ENCODE peak calls at places on chromosome 18, in six cellular contexts. One of them, this sample, is unnamed.

GRCh38 chr18:22604390-22604985 is 186.8 kb upstream of the CTAGE1 start:
- DNase-seq in T-helper 2 cell: no peak
- DNase-seq in CD8-positive, alpha-beta memory T cell: no peak
- DNase-seq in activated CD4-positive, alpha-beta T cell treated with anti-CD3 and anti-CD28 coated beads for 24 hours: no peak
- DNase-seq in NCI-H2081: no peak
- DNase-seq in naive thymus-derived CD8-positive, alpha-beta T cell: no peak
- DNase-seq in this sample: no peak

GRCh38 chr18:56269958-56270357 is 368.4 kb downstream of the TXNL1 start:
- DNase-seq in T-helper 2 cell: no peak
- DNase-seq in CD8-positive, alpha-beta memory T cell: no peak
- DNase-seq in activated CD4-positive, alpha-beta T cell treated with anti-CD3 and anti-CD28 coated beads for 24 hours: no peak
- DNase-seq in NCI-H2081: no peak
- DNase-seq in naive thymus-derived CD8-positive, alpha-beta T cell: no peak
- DNase-seq in this sample: no peak

GRCh38 chr18:48371854-48372598 is 37.2 kb downstream of the ZBTB7C start:
- DNase-seq in T-helper 2 cell: no peak
- DNase-seq in CD8-positive, alpha-beta memory T cell: no peak
- DNase-seq in activated CD4-positive, alpha-beta T cell treated with anti-CD3 and anti-CD28 coated beads for 24 hours: no peak
- DNase-seq in NCI-H2081: no peak
- DNase-seq in naive thymus-derived CD8-positive, alpha-beta T cell: no peak
- DNase-seq in this sample: no peak

GRCh38 chr18:10681581-10682367 is 155.9 kb downstream of the NAPG start:
- DNase-seq in T-helper 2 cell: no peak
- DNase-seq in CD8-positive, alpha-beta memory T cell: no peak
- DNase-seq in activated CD4-positive, alpha-beta T cell treated with anti-CD3 and anti-CD28 coated beads for 24 hours: no peak
- DNase-seq in NCI-H2081: no peak
- DNase-seq in naive thymus-derived CD8-positive, alpha-beta T cell: no peak
- DNase-seq in this sample: peak; percentile 21

GRCh38 chr18:47871288-47871687 is 59.2 kb downstream of the SMAD2 start:
- DNase-seq in T-helper 2 cell: no peak
- DNase-seq in CD8-positive, alpha-beta memory T cell: no peak
- DNase-seq in activated CD4-positive, alpha-beta T cell treated with anti-CD3 and anti-CD28 coated beads for 24 hours: no peak
- DNase-seq in NCI-H2081: no peak
- DNase-seq in naive thymus-derived CD8-positive, alpha-beta T cell: no peak
- DNase-seq in this sample: no peak

GRCh38 chr18:30094556-30094955 is 948.0 kb downstream of the DSC3 start:
- DNase-seq in T-helper 2 cell: no peak
- DNase-seq in CD8-positive, alpha-beta memory T cell: no peak
- DNase-seq in activated CD4-positive, alpha-beta T cell treated with anti-CD3 and anti-CD28 coated beads for 24 hours: no peak
- DNase-seq in NCI-H2081: no peak
- DNase-seq in naive thymus-derived CD8-positive, alpha-beta T cell: no peak
- DNase-seq in this sample: no peak

GRCh38 chr18:58792086-58792485 is 72.6 kb upstream of the ZNF532 start:
- DNase-seq in T-helper 2 cell: no peak
- DNase-seq in CD8-positive, alpha-beta memory T cell: no peak
- DNase-seq in activated CD4-positive, alpha-beta T cell treated with anti-CD3 and anti-CD28 coated beads for 24 hours: no peak
- DNase-seq in NCI-H2081: no peak
- DNase-seq in naive thymus-derived CD8-positive, alpha-beta T cell: no peak
- DNase-seq in this sample: no peak

GRCh38 chr18:9058426-9058825 is 44.1 kb upstream of the NDUFV2 start:
- DNase-seq in T-helper 2 cell: no peak
- DNase-seq in CD8-positive, alpha-beta memory T cell: no peak
- DNase-seq in activated CD4-positive, alpha-beta T cell treated with anti-CD3 and anti-CD28 coated beads for 24 hours: no peak
- DNase-seq in NCI-H2081: no peak
- DNase-seq in naive thymus-derived CD8-positive, alpha-beta T cell: no peak
- DNase-seq in this sample: peak; percentile 35

GRCh38 chr18:59659486-59660187 is 37.6 kb downstream of the CCBE1 start:
- DNase-seq in T-helper 2 cell: no peak
- DNase-seq in CD8-positive, alpha-beta memory T cell: no peak
- DNase-seq in activated CD4-positive, alpha-beta T cell treated with anti-CD3 and anti-CD28 coated beads for 24 hours: no peak
- DNase-seq in NCI-H2081: no peak
- DNase-seq in naive thymus-derived CD8-positive, alpha-beta T cell: no peak
- DNase-seq in this sample: no peak

GRCh38 chr18:10726198-10727068 is 200.6 kb downstream of the NAPG start:
- DNase-seq in T-helper 2 cell: no peak
- DNase-seq in CD8-positive, alpha-beta memory T cell: no peak
- DNase-seq in activated CD4-positive, alpha-beta T cell treated with anti-CD3 and anti-CD28 coated beads for 24 hours: no peak
- DNase-seq in NCI-H2081: peak; percentile 92
- DNase-seq in naive thymus-derived CD8-positive, alpha-beta T cell: no peak
- DNase-seq in this sample: no peak

GRCh38 chr18:23671564-23671963 is 8.9 kb upstream of the ANKRD29 start:
- DNase-seq in T-helper 2 cell: no peak
- DNase-seq in CD8-positive, alpha-beta memory T cell: no peak
- DNase-seq in activated CD4-positive, alpha-beta T cell treated with anti-CD3 and anti-CD28 coated beads for 24 hours: no peak
- DNase-seq in NCI-H2081: no peak
- DNase-seq in naive thymus-derived CD8-positive, alpha-beta T cell: no peak
- DNase-seq in this sample: no peak

GRCh38 chr18:59873616-59874015 is 26.2 kb upstream of the PMAIP1 start:
- DNase-seq in T-helper 2 cell: no peak
- DNase-seq in CD8-positive, alpha-beta memory T cell: no peak
- DNase-seq in activated CD4-positive, alpha-beta T cell treated with anti-CD3 and anti-CD28 coated beads for 24 hours: no peak
- DNase-seq in NCI-H2081: no peak
- DNase-seq in naive thymus-derived CD8-positive, alpha-beta T cell: no peak
- DNase-seq in this sample: no peak

GRCh38 chr18:9609190-9609589 is 5.2 kb downstream of the PPP4R1 start:
- DNase-seq in T-helper 2 cell: no peak
- DNase-seq in CD8-positive, alpha-beta memory T cell: no peak
- DNase-seq in activated CD4-positive, alpha-beta T cell treated with anti-CD3 and anti-CD28 coated beads for 24 hours: no peak
- DNase-seq in NCI-H2081: no peak
- DNase-seq in naive thymus-derived CD8-positive, alpha-beta T cell: no peak
- DNase-seq in this sample: no peak

GRCh38 chr18:12313530-12314245 is 5.6 kb downstream of the TUBB6 start:
- DNase-seq in T-helper 2 cell: no peak
- DNase-seq in CD8-positive, alpha-beta memory T cell: no peak
- DNase-seq in activated CD4-positive, alpha-beta T cell treated with anti-CD3 and anti-CD28 coated beads for 24 hours: no peak
- DNase-seq in NCI-H2081: no peak
- DNase-seq in naive thymus-derived CD8-positive, alpha-beta T cell: no peak
- DNase-seq in this sample: no peak